ENCODE peak calls at places on chromosomes 12 and 14, in nine cellular contexts. V is stimulated activated CD4-positive, alpha-beta T cell treated with anti-CD3 and anti-CD28 coated beads, Interleukin-4, amount 100 ng/mL, for 24 hours; D is activated CD4-positive, CD25-positive, alpha-beta regulatory T cell treated with anti-CD3 and anti-CD28 coated beads, Interleukin-2, amount 50 U/mL, for 16 hours; Z is stomach; A is HAP-1; M is T-cell; R is astrocyte of the hippocampus; K is CD8-positive, alpha-beta memory T cell; Y is hepatic stellate cell. B is an unnamed sample.

GRCh38 chr12:130254476-130255276 is 83.0 kb upstream of the PIWIL1 start:
- DNase-seq in R (peak; percentile 63), V (no peak), A (no peak), D (no peak), M (no peak), K (no peak), Y (no peak), Z (no peak), B (no peak)

GRCh38 chr14:32560213-32560857 is 231.2 kb downstream of the AKAP6 start:
- DNase-seq in Y (peak; percentile 51), K (no peak), R (peak; percentile 88), Z (peak; percentile 31), A (peak; percentile 76), D (no peak), V (peak; percentile 13), M (peak; percentile 1), B (no peak)

GRCh38 chr12:13980548-13981295 is 680 bp downstream of the GRIN2B start:
- DNase-seq in Y (no peak), K (no peak), V (no peak), M (no peak), A (no peak), Z (no peak), R (peak; percentile 43), D (no peak), B (no peak)

GRCh38 chr14:92121207-92121669 is 268 bp downstream of the NDUFB1 start:
- DNase-seq in V (no peak), R (no peak), Z (peak; percentile 39), K (no peak), M (no peak), Y (peak; percentile 72), A (peak; percentile 19), D (no peak), B (no peak)

GRCh38 chr12:23694920-23695319 is 254.6 kb downstream of the SOX5 start:
- DNase-seq in K (no peak), D (no peak), A (no peak), Y (no peak), Z (no peak), M (no peak), V (no peak), R (peak; percentile 21), B (no peak)

GRCh38 chr14:102087762-102088011 is 843 bp upstream of the HSP90AA1 start:
- DNase-seq in Y (no peak), D (no peak), V (no peak), K (no peak), M (no peak), R (no peak), A (no peak), Z (no peak), B (no peak)

GRCh38 chr12:105590571-105590970 is 260.1 kb downstream of the C12orf75 start:
- DNase-seq in Z (no peak), M (no peak), R (no peak), K (no peak), V (no peak), D (no peak), A (no peak), Y (no peak), B (no peak)

GRCh38 chr14:69260979-69261605 is 1.1 kb downstream of the GALNT16 start:
- DNase-seq in A (peak; percentile 20), K (no peak), V (peak; percentile 30), M (no peak), Z (peak; percentile 37), Y (peak; percentile 45), D (no peak), R (peak; percentile 43), B (no peak)

GRCh38 chr14:96400495-96400894 is 8.6 kb downstream of the AK7 start:
- DNase-seq in M (no peak), V (no peak), A (no peak), Z (no peak), D (no peak), R (no peak), K (no peak), Y (no peak), B (no peak)

GRCh38 chr14:22849212-22849819 is 12.9 kb downstream of the MMP14 start:
- DNase-seq in R (peak; percentile 44), D (no peak), Y (no peak), V (no peak), A (no peak), Z (peak; percentile 38), K (no peak), M (no peak), B (no peak)

GRCh38 chr14:53190938-53191337 is 37.8 kb upstream of the DDHD1 start:
- DNase-seq in Y (no peak), D (no peak), K (no peak), V (peak; percentile 77), Z (no peak), A (no peak), M (no peak), R (peak; percentile 23), B (no peak)

GRCh38 chr12:3655331-3655900 is 97.5 kb downstream of the CRACR2A start:
- DNase-seq in Y (peak; percentile 57), Z (no peak), A (no peak), M (peak; percentile 10), R (no peak), V (no peak), D (no peak), K (no peak), B (peak; percentile 20)

GRCh38 chr12:10214877-10215267 is 2.2 kb downstream of the GABARAPL1 start:
- DNase-seq in Y (no peak), A (no peak), R (peak; percentile 23), K (no peak), M (no peak), D (no peak), Z (no peak), V (no peak), B (no peak)

GRCh38 chr12:1720494-1720893 is 29.6 kb downstream of the ADIPOR2 start:
- DNase-seq in D (no peak), A (no peak), K (no peak), V (no peak), Z (no peak), Y (no peak), R (no peak), M (no peak), B (no peak)

GRCh38 chr14:58238252-58239247 is 6.1 kb upstream of the PSMA3 start:
- DNase-seq in D (no peak), A (no peak), R (no peak), Z (no peak), Y (no peak), M (no peak), K (no peak), V (no peak), B (no peak)

GRCh38 chr12:122917508-122918227 is 21.7 kb upstream of the VPS37B start:
- DNase-seq in R (peak; percentile 78), A (no peak), V (no peak), D (no peak), K (no peak), M (no peak), Y (peak; percentile 73), Z (peak; percentile 78), B (no peak)

GRCh38 chr14:94977016-94977415 is 180.3 kb downstream of the DICER1 start:
- DNase-seq in D (no peak), K (no peak), Z (no peak), R (no peak), A (no peak), V (no peak), Y (no peak), M (no peak), B (no peak)

GRCh38 chr14:23570806-23571483 is 3.4 kb upstream of the AP1G2 start:
- DNase-seq in M (no peak), A (no peak), R (no peak), K (no peak), Y (no peak), Z (no peak), D (no peak), V (no peak), B (no peak)

GRCh38 chr12:57213068-57213715 is 3.4 kb upstream of the NXPH4 start:
- DNase-seq in Y (peak; percentile 97), Z (peak; percentile 87), M (peak; percentile 81), D (peak; percentile 66), V (peak; percentile 87), R (peak; percentile 94), K (peak; percentile 81), A (peak; percentile 61), B (peak; percentile 83)

GRCh38 chr12:64893961-64894360 is 69.5 kb downstream of the TBC1D30 start:
- DNase-seq in A (peak; percentile 17), R (peak; percentile 33), M (no peak), D (no peak), K (no peak), Z (no peak), V (no peak), Y (peak; percentile 56), B (no peak)

GRCh38 chr14:101596742-101597141 is 35.4 kb downstream of the DIO3 start:
- DNase-seq in Y (no peak), V (no peak), A (no peak), M (no peak), R (no peak), K (no peak), Z (no peak), D (no peak), B (no peak)

B was measured in immature natural killer cell.